ENCODE peak calls at places on chromosomes 6 and 20, in four cellular contexts. N is spleen; L is CD8-positive, alpha-beta memory T cell; X is WTC11. K is an unnamed sample.

GRCh38 chr20:38143646-38144554 is 21.2 kb downstream of the TGM2 start:
- DNase-seq in N (no peak), L (no peak), X (no peak), K (no peak)

GRCh38 chr20:17902531-17903083 is 66.0 kb downstream of the SNX5 start:
- DNase-seq in X (no peak), N (no peak), L (no peak), K (no peak)

GRCh38 chr20:56391596-56392281 is at the start of gene AURKA:
- DNase-seq in L (no peak), X (no peak), N (no peak), K (no peak)

GRCh38 chr6:155330133-155330734 is 15.9 kb upstream of the TFB1M start:
- DNase-seq in X (no peak), L (no peak), N (no peak), K (no peak)

GRCh38 chr6:52654592-52654991 is 16.3 kb upstream of the TMEM14A start:
- DNase-seq in N (no peak), L (no peak), X (no peak), K (no peak)

GRCh38 chr20:58150772-58151171 is 77.7 kb downstream of the ANKRD60 start:
- DNase-seq in X (peak), N (no peak), L (no peak), K (no peak)

GRCh38 chr6:13496508-13497180 is 9.2 kb upstream of the GFOD1 start:
- DNase-seq in N (no peak), L (no peak), X (no peak), K (no peak)

GRCh38 chr6:37433657-37434271 is 743 bp downstream of the CMTR1 start:
- DNase-seq in X (no peak), N (no peak), L (peak), K (no peak)

GRCh38 chr6:111534366-111534765 is 51.3 kb upstream of the REV3L start:
- DNase-seq in L (no peak), N (no peak), X (no peak), K (peak)